ENCODE peak calls at places on chromosome 22, in seven cellular contexts. N, T, P, D, B, H and E are unnamed samples.

GRCh38 chr22:26563022-26563421 is 26.9 kb downstream of the TPST2 start:
- DNase-seq in N (no peak), T (no peak), P (no peak), D (peak; percentile 39), B (no peak), H (no peak), E (no peak)

GRCh38 chr22:19527321-19527721 is 3.1 kb upstream of the CLDN5 start:
- DNase-seq in N (no peak), T (no peak), P (no peak), D (no peak), B (no peak), H (no peak), E (no peak)

GRCh38 chr22:46169628-46170027 is 19.3 kb downstream of the PPARA start:
- DNase-seq in N (no peak), T (no peak), P (no peak), D (no peak), B (no peak), H (no peak), E (no peak)

GRCh38 chr22:38075961-38076360 is 8.0 kb downstream of the SLC16A8 start:
- DNase-seq in N (no peak), T (no peak), P (no peak), D (no peak), B (no peak), H (no peak), E (no peak)

GRCh38 chr22:47304191-47304831 is 541.9 kb downstream of the TBC1D22A start:
- DNase-seq in N (no peak), T (no peak), P (no peak), D (no peak), B (no peak), H (no peak), E (no peak)

GRCh38 chr22:47367107-47367690 is 604.7 kb downstream of the TBC1D22A start:
- DNase-seq in N (no peak), T (peak; percentile 7), P (no peak), D (no peak), B (no peak), H (peak; percentile 2), E (no peak)

GRCh38 chr22:27866136-27867091 is 52.6 kb downstream of the PITPNB start:
- DNase-seq in N (no peak), T (no peak), P (peak; percentile 99), D (no peak), B (peak; percentile 67), H (peak; percentile 74), E (peak; percentile 94)

GRCh38 chr22:17845340-17845739 is 71.1 kb upstream of the BID start:
- DNase-seq in N (no peak), T (no peak), P (no peak), D (no peak), B (no peak), H (no peak), E (no peak)

GRCh38 chr22:27846910-27847309 is 45.4 kb upstream of the MN1 start:
- DNase-seq in N (no peak), T (no peak), P (no peak), D (no peak), B (no peak), H (no peak), E (no peak)

GRCh38 chr22:25039255-25039654 is 86.7 kb downstream of the KIAA1671 start:
- DNase-seq in N (no peak), T (no peak), P (no peak), D (no peak), B (no peak), H (no peak), E (no peak)

GRCh38 chr22:36175892-36176291 is 15.3 kb upstream of the APOL3 start:
- DNase-seq in N (no peak), T (no peak), P (no peak), D (no peak), B (no peak), H (no peak), E (no peak)

GRCh38 chr22:37309221-37310074 is 27.1 kb downstream of the CYTH4 start:
- DNase-seq in N (no peak), T (no peak), P (no peak), D (peak; percentile 88), B (no peak), H (no peak), E (no peak)

GRCh38 chr22:24471570-24471969 is 23.6 kb upstream of the UPB1 start:
- DNase-seq in N (peak; percentile 79), T (no peak), P (peak; percentile 92), D (no peak), B (peak; percentile 82), H (peak; percentile 86), E (peak; percentile 50)

GRCh38 chr22:37381489-37381888 is 45.8 kb downstream of the ELFN2 start:
- DNase-seq in N (no peak), T (no peak), P (peak; percentile 61), D (no peak), B (no peak), H (no peak), E (no peak)

GRCh38 chr22:36986242-36986821 is 32.9 kb downstream of the TST start:
- DNase-seq in N (no peak), T (peak; percentile 51), P (no peak), D (peak; percentile 46), B (no peak), H (peak; percentile 65), E (no peak)

GRCh38 chr22:35102663-35103062 is 36.7 kb downstream of the ISX start:
- DNase-seq in N (no peak), T (peak; percentile 72), P (peak; percentile 2), D (no peak), B (no peak), H (no peak), E (no peak)

GRCh38 chr22:25114369-25115362 is 85.0 kb upstream of the CRYBB3 start:
- DNase-seq in N (no peak), T (no peak), P (no peak), D (no peak), B (no peak), H (no peak), E (no peak)

GRCh38 chr22:48299124-48299523 is 1528.5 kb downstream of the BRD1 start:
- DNase-seq in N (no peak), T (no peak), P (no peak), D (no peak), B (no peak), H (no peak), E (no peak)

GRCh38 chr22:44838316-44839016 is 86.1 kb downstream of the ARHGAP8 start:
- DNase-seq in N (no peak), T (no peak), P (no peak), D (no peak), B (no peak), H (peak; percentile 64), E (no peak)

GRCh38 chr22:44839721-44840120 is 87.3 kb downstream of the ARHGAP8 start:
- DNase-seq in N (no peak), T (no peak), P (no peak), D (no peak), B (no peak), H (no peak), E (no peak)

GRCh38 chr22:44839061-44839460 is 86.7 kb downstream of the ARHGAP8 start:
- DNase-seq in N (no peak), T (no peak), P (no peak), D (no peak), B (no peak), H (no peak), E (no peak)

GRCh38 chr22:44840611-44841322 is 88.4 kb downstream of the ARHGAP8 start:
- DNase-seq in N (no peak), T (no peak), P (no peak), D (no peak), B (no peak), H (no peak), E (no peak)

GRCh38 chr22:44837481-44837880 is 85.1 kb downstream of the ARHGAP8 start:
- DNase-seq in N (no peak), T (no peak), P (no peak), D (no peak), B (no peak), H (no peak), E (no peak)
- H3K27me3 ChIP-seq in N (peaks cover 3% of the 10 kb centered on the region), T (no peaks in the 10 kb centered on the region), P (peaks cover 17% of the 10 kb centered on the region), D (no peaks in the 10 kb centered on the region), B (no peaks in the 10 kb centered on the region), H (no peaks in the 10 kb centered on the region), E (peaks cover 39% of the 10 kb centered on the region)

DNA sequence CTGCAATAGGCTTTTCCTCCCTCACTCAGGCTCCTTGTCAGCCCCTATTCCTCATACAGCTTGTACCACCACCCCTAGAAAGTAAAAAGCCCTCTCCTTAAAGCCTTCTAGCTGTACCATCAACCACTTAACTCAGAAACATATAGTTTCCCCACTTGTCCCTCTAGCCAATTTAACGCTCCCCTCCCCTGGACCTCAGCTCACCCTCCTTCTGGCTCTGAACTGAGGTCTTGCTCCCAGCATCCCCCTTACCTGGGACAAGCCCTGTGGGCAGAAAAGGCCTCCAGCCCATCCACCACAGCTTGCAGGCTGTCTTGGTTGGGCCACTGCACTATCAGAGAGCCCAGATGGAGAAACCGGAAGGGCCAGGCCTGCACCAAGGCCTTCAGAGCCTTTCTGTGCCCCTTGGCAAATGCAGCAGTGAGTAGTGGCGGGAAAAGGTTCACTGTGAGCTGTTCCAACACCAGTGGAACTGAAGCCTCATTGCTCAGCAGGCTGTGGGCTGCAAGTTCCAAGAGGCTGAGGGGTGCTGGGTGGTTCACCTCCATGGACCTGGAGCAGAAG is 12.4 kb upstream of the TOP3B start:
- DNase-seq in N (no peak), T (no peak), P (no peak), D (no peak), B (no peak), H (no peak), E (no peak)
- H3K27me3 ChIP-seq in N (no peaks in the 10 kb centered on the region), T (peaks cover 28% of the 10 kb centered on the region), P (peaks cover 62% of the 10 kb centered on the region), D (no peaks in the 10 kb centered on the region), B (peaks cover 11% of the 10 kb centered on the region), H (no peaks in the 10 kb centered on the region), E (peaks cover 36% of the 10 kb centered on the region)

GRCh38 chr22:22154068-22154467 is 90.5 kb upstream of the VPREB1 start:
- DNase-seq in N (no peak), T (no peak), P (no peak), D (no peak), B (no peak), H (no peak), E (no peak)

GRCh38 chr22:22155607-22156006 is 89.0 kb upstream of the VPREB1 start:
- DNase-seq in N (no peak), T (no peak), P (no peak), D (no peak), B (no peak), H (no peak), E (no peak)

GRCh38 chr22:22151308-22151707 is 93.3 kb upstream of the VPREB1 start:
- DNase-seq in N (no peak), T (no peak), P (no peak), D (no peak), B (no peak), H (no peak), E (no peak)

GRCh38 chr22:22148905-22149304 is 95.7 kb upstream of the VPREB1 start:
- DNase-seq in N (no peak), T (no peak), P (no peak), D (no peak), B (no peak), H (no peak), E (no peak)

DNA sequence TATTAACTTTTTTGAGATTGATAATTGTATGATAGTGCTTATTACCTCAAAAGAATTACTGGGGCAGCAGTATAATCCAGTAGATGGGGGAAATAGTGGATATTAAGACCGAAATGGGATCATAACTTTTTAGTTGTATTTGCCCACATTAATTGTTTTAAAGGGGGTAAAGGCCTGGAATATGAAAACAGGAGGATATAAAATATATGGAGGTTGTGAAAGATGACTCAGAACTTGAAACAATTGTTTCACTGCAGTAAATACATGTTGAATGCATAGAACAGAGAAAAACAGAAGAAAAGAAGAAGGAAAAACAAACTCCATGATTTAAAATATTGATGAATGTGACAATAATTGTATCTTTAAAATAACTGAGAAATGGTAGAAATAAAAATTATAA is 94.1 kb upstream of the VPREB1 start:
- DNase-seq in N (no peak), T (no peak), P (no peak), D (no peak), B (no peak), H (no peak), E (no peak)
- H3K27me3 ChIP-seq in N (peaks cover 65% of the 10 kb centered on the region), T (peaks cover 42% of the 10 kb centered on the region), P (peaks cover 23% of the 10 kb centered on the region), D (peaks cover 24% of the 10 kb centered on the region), B (peaks cover 14% of the 10 kb centered on the region), H (no peaks in the 10 kb centered on the region), E (peaks cover 20% of the 10 kb centered on the region)

GRCh38 chr22:30026751-30027150 is 53.5 kb upstream of the HORMAD2 start:
- DNase-seq in N (no peak), T (no peak), P (no peak), D (no peak), B (no peak), H (no peak), E (no peak)
- H3K27me3 ChIP-seq in N (no peaks in the 10 kb centered on the region), T (no peaks in the 10 kb centered on the region), P (no peaks in the 10 kb centered on the region), D (no peaks in the 10 kb centered on the region), B (no peaks in the 10 kb centered on the region), H (no peaks in the 10 kb centered on the region), E (no peaks in the 10 kb centered on the region)